ENCODE peak calls at places on chromosome 18, in six cellular contexts. H is LoVo; P is mucosa of gallbladder; F is hypothalamus; T is fibroblast of pulmonary artery; N is activated gamma-delta T cell treated with anti-CD3 and anti-CD28 coated beads, Interleukin-2, amount 50 U/mL, for 16 hours. S is an unnamed sample.

GRCh38 chr18:55546873-55547704 is 40.9 kb downstream of the TCF4 start:
- DNase-seq in H (no peak), P (peak), F (no peak), T (peak), N (no peak), S (no peak)

GRCh38 chr18:3720818-3721545 is 271.0 kb downstream of the TGIF1 start:
- DNase-seq in H (peak), P (no peak), F (no peak), T (no peak), N (no peak), S (no peak)

GRCh38 chr18:49510393-49511115 is 23.5 kb upstream of the C18orf32 start:
- DNase-seq in H (peak), P (peak), F (peak), T (peak), N (peak), S (peak)

GRCh38 chr18:49728542-49728941 is 84.8 kb downstream of the ACAA2 start:
- DNase-seq in H (no peak), P (peak), F (peak), T (peak), N (no peak), S (peak)

GRCh38 chr18:74517236-74517630 is 17.1 kb upstream of the CNDP1 start:
- DNase-seq in H (no peak), P (no peak), F (no peak), T (no peak), N (no peak), S (no peak)

GRCh38 chr18:50038448-50038847 is 156.5 kb downstream of the MYO5B start:
- DNase-seq in H (no peak), P (no peak), F (no peak), T (peak), N (no peak), S (no peak)

GRCh38 chr18:63882333-63883141 is 5.0 kb upstream of the SERPINB2 start:
- DNase-seq in H (peak), P (no peak), F (no peak), T (peak), N (no peak), S (peak)

GRCh38 chr18:31088532-31088931 is 13.7 kb downstream of the DSC2 start:
- DNase-seq in H (no peak), P (no peak), F (no peak), T (no peak), N (no peak), S (no peak)

GRCh38 chr18:46916551-46917107 is 678 bp downstream of the PIAS2 start:
- DNase-seq in H (peak), P (peak), F (peak), T (peak), N (no peak), S (no peak)

GRCh38 chr18:76981388-76981968 is 151.1 kb downstream of the MBP start:
- DNase-seq in H (no peak), P (peak), F (no peak), T (no peak), N (no peak), S (no peak)

GRCh38 chr18:5630057-5630765 is 86.4 kb upstream of the EPB41L3 start:
- DNase-seq in H (peak), P (peak), F (peak), T (peak), N (no peak), S (peak)

GRCh38 chr18:28584726-28585125 is 407.8 kb upstream of the CDH2 start:
- DNase-seq in H (peak), P (no peak), F (no peak), T (peak), N (no peak), S (no peak)

GRCh38 chr18:36194719-36195315 is 7.5 kb downstream of the MOCOS start:
- DNase-seq in H (no peak), P (no peak), F (no peak), T (no peak), N (no peak), S (no peak)

GRCh38 chr18:34972765-34973414 is 68.3 kb upstream of the MAPRE2 start:
- DNase-seq in H (no peak), P (no peak), F (no peak), T (no peak), N (no peak), S (no peak)

GRCh38 chr18:79402977-79403722 is 7.4 kb downstream of the NFATC1 start:
- DNase-seq in H (no peak), P (peak), F (peak), T (peak), N (no peak), S (no peak)

GRCh38 chr18:28123401-28124030 is 53.4 kb downstream of the CDH2 start:
- DNase-seq in H (no peak), P (no peak), F (no peak), T (no peak), N (no peak), S (no peak)

GRCh38 chr18:77671456-77672167 is 422.0 kb downstream of the GALR1 start:
- DNase-seq in H (no peak), P (peak), F (no peak), T (no peak), N (no peak), S (no peak)

GRCh38 chr18:74497308-74497640 is 1.1 kb downstream of the CNDP2 start:
- DNase-seq in H (no peak), P (no peak), F (no peak), T (no peak), N (no peak), S (no peak)

GRCh38 chr18:24567199-24567598 is 106.8 kb downstream of the HRH4 start:
- DNase-seq in H (peak), P (no peak), F (no peak), T (peak), N (no peak), S (no peak)

GRCh38 chr18:6948656-6949055 is 168.9 kb downstream of the LAMA1 start:
- DNase-seq in H (no peak), P (no peak), F (no peak), T (no peak), N (no peak), S (no peak)

GRCh38 chr18:79572093-79572780 is 107.4 kb upstream of the CTDP1 start:
- DNase-seq in H (no peak), P (no peak), F (no peak), T (no peak), N (no peak), S (no peak)

S was measured in A549.